ENCODE peak calls at places on chromosome 19, in five cellular contexts. R is stimulated activated CD4-positive, alpha-beta T cell treated with anti-CD3 and anti-CD28 coated beads, Interleukin-1b, Interleukin-23, amount 100 ng/mL, for 24 hours; Q is NCI-H1105 treated with DMSO at 0.1 percent for 48 hours; I is skeletal muscle cell; P is MG63. L is an unnamed sample.

GRCh38 chr19:32224371-32225244 is 120.8 kb upstream of the ZNF507 start:
- DNase-seq in R (peak), Q (no peak), I (no peak), P (peak), L (peak)

GRCh38 chr19:32615569-32615968 is 34.6 kb downstream of the PDCD5 start:
- DNase-seq in R (no peak), Q (no peak), I (no peak), P (no peak), L (no peak)

GRCh38 chr19:40129425-40129824 is 38.7 kb upstream of the ZNF780A start:
- DNase-seq in R (no peak), Q (no peak), I (no peak), P (no peak), L (no peak)

GRCh38 chr19:42081584-42082258 is 5.8 kb downstream of the ZNF574 start:
- DNase-seq in R (no peak), Q (no peak), I (no peak), P (no peak), L (no peak)

GRCh38 chr19:30060872-30061556 is 119.0 kb downstream of the URI1 start:
- DNase-seq in R (no peak), Q (no peak), I (no peak), P (no peak), L (no peak)

GRCh38 chr19:34319230-34319585 is 45.8 kb upstream of the GPI start:
- DNase-seq in R (no peak), Q (no peak), I (no peak), P (no peak), L (no peak)

GRCh38 chr19:54851353-54851752 is 1.1 kb downstream of the KIR3DL2 start:
- DNase-seq in R (no peak), Q (no peak), I (no peak), P (no peak), L (no peak)

GRCh38 chr19:50500060-50500752 is 10.8 kb downstream of the JOSD2 start:
- DNase-seq in R (no peak), Q (no peak), I (peak), P (no peak), L (no peak)

GRCh38 chr19:54875506-54875905 is 1.5 kb downstream of the FCAR start:
- DNase-seq in R (no peak), Q (no peak), I (no peak), P (no peak), L (no peak)

GRCh38 chr19:13588953-13589833 is 82.9 kb upstream of the CACNA1A start:
- DNase-seq in R (peak), Q (peak), I (peak), P (peak), L (no peak)

GRCh38 chr19:12666305-12667048 is at the start of the genes MAN2B1 and WDR83:
- DNase-seq in R (peak), Q (peak), I (no peak), P (peak), L (peak)

GRCh38 chr19:8302734-8303133 is 5.4 kb downstream of the CD320 start:
- DNase-seq in R (no peak), Q (no peak), I (no peak), P (no peak), L (no peak)

GRCh38 chr19:46210634-46211033 is 18.9 kb upstream of the IGFL1 start:
- DNase-seq in R (no peak), Q (no peak), I (no peak), P (no peak), L (no peak)

GRCh38 chr19:14166448-14166847 is 30.1 kb upstream of the ASF1B start:
- DNase-seq in R (no peak), Q (no peak), I (no peak), P (no peak), L (no peak)

GRCh38 chr19:709965-710714 is 1.4 kb downstream of the PALM start:
- DNase-seq in R (no peak), Q (no peak), I (no peak), P (no peak), L (no peak)

GRCh38 chr19:18493440-18494266 is 28.2 kb downstream of the ELL start:
- DNase-seq in R (no peak), Q (no peak), I (no peak), P (no peak), L (no peak)

GRCh38 chr19:50959731-50960500 is 7.1 kb upstream of the KLK5 start:
- DNase-seq in R (no peak), Q (no peak), I (no peak), P (peak), L (no peak)

GRCh38 chr19:14733574-14733973 is 43.7 kb downstream of the ZNF333 start:
- DNase-seq in R (no peak), Q (no peak), I (no peak), P (no peak), L (no peak)